ENCODE peak calls at places on chromosomes 11 and 22, in seven cellular contexts. S is left ventricle myocardium inferior; G is activated naive CD4-positive, alpha-beta T cell treated with anti-CD3 and anti-CD28 coated beads, Interleukin-2, amount 50 U/mL, for 16 hours; W is glutamatergic neuron; I is activated CD4-positive, CD25-positive, alpha-beta regulatory T cell; Y is COLO829; R is activated CD4-positive, alpha-beta T cell treated with anti-CD3 and anti-CD28 coated beads, Interleukin-2, amount 50 U/mL, for 24 hours. A is an unnamed sample.

GRCh38 chr22:20299736-20300136 is 20.1 kb downstream of the DGCR6L start:
- DNase-seq in Y (no peak), S (peak), I (no peak), G (no peak), R (no peak), W (no peak), A (no peak)

GRCh38 chr11:21675049-21675616 is 517.8 kb upstream of the ANO5 start:
- DNase-seq in R (no peak), Y (no peak), G (no peak), S (no peak), I (no peak), W (no peak), A (no peak)

GRCh38 chr11:17814546-17814945 is 80.0 kb downstream of the KCNC1 start:
- DNase-seq in R (no peak), I (no peak), W (no peak), G (no peak), S (no peak), Y (no peak), A (no peak)

GRCh38 chr11:14015711-14016110 is 53.2 kb downstream of the SPON1 start:
- DNase-seq in G (no peak), I (no peak), S (no peak), W (no peak), R (no peak), Y (no peak), A (peak)

GRCh38 chr22:38296372-38296771 is 20.9 kb downstream of the CSNK1E start:
- DNase-seq in R (no peak), S (no peak), G (no peak), W (no peak), Y (no peak), I (no peak), A (no peak)

GRCh38 chr22:21593406-21594232 is 26.1 kb downstream of the UBE2L3 start:
- DNase-seq in S (peak), R (no peak), G (no peak), W (peak), Y (no peak), I (no peak), A (peak)

GRCh38 chr11:28514391-28514790 is 406.2 kb downstream of the METTL15 start:
- DNase-seq in Y (no peak), W (no peak), R (no peak), S (no peak), G (no peak), I (no peak), A (no peak)

GRCh38 chr22:17057959-17058814 is 26.6 kb upstream of the IL17RA start:
- DNase-seq in S (no peak), G (peak), Y (peak), W (peak), R (peak), I (peak), A (peak)

GRCh38 chr11:20026629-20027545 is 133.4 kb downstream of the DBX1 start:
- DNase-seq in Y (no peak), S (no peak), W (peak), R (no peak), G (no peak), I (no peak), A (peak)

GRCh38 chr11:85109141-85109540 is 518.0 kb downstream of the DLG2 start:
- DNase-seq in Y (no peak), W (no peak), G (no peak), I (no peak), S (no peak), R (no peak), A (no peak)

GRCh38 chr22:45549739-45550138 is 47.1 kb downstream of the FBLN1 start:
- DNase-seq in I (no peak), R (no peak), W (no peak), S (no peak), G (no peak), Y (no peak), A (no peak)

GRCh38 chr11:93039841-93040240 is 70.4 kb downstream of the MTNR1B start:
- DNase-seq in R (no peak), G (no peak), S (no peak), W (no peak), Y (no peak), I (no peak), A (no peak)

GRCh38 chr11:56917708-56918450 is 70.8 kb upstream of the OR5AK2 start:
- DNase-seq in Y (no peak), I (no peak), S (no peak), R (no peak), W (no peak), G (no peak), A (no peak)

GRCh38 chr11:63492441-63492840 is 1.5 kb upstream of the PLAAT5 start:
- DNase-seq in G (no peak), Y (no peak), I (no peak), S (no peak), W (no peak), R (no peak), A (no peak)

GRCh38 chr22:50340157-50340879 is 2.8 kb upstream of the PPP6R2 start:
- DNase-seq in S (no peak), Y (no peak), G (no peak), R (no peak), W (peak), I (no peak), A (no peak)

GRCh38 chr22:19779011-19779421 is 18.4 kb downstream of the TBX1 start:
- DNase-seq in I (no peak), S (no peak), R (no peak), W (no peak), G (peak), Y (no peak), A (no peak)

GRCh38 chr22:32531955-32532818 is 57.6 kb downstream of the FBXO7 start:
- DNase-seq in S (peak), R (no peak), I (no peak), G (no peak), Y (peak), W (peak), A (peak)

GRCh38 chr22:25358421-25359170 is 139.2 kb downstream of the CRYBB2 start:
- DNase-seq in W (peak), R (no peak), S (no peak), Y (no peak), G (no peak), I (no peak), A (no peak)

GRCh38 chr11:2178906-2179494 is 7.4 kb upstream of the TH start:
- DNase-seq in G (no peak), Y (no peak), I (no peak), S (no peak), R (no peak), W (no peak), A (no peak)

GRCh38 chr22:47201996-47202818 is 439.8 kb downstream of the TBC1D22A start:
- DNase-seq in W (no peak), Y (no peak), R (no peak), S (no peak), G (no peak), I (no peak), A (no peak)

GRCh38 chr22:42080287-42080686 is 787 bp downstream of the SMDT1 start:
- DNase-seq in I (no peak), S (no peak), W (no peak), R (no peak), G (no peak), Y (no peak), A (no peak)

GRCh38 chr22:20080776-20081654 is 974 bp downstream of the DGCR8 start:
- DNase-seq in I (no peak), S (no peak), R (no peak), Y (peak), G (no peak), W (peak), A (peak)

GRCh38 chr11:119370486-119371046 is 10.9 kb downstream of the USP2 start:
- DNase-seq in Y (no peak), G (no peak), R (no peak), I (no peak), S (peak), W (no peak), A (peak)

GRCh38 chr11:118156531-118157185 is 4.0 kb upstream of the SCN4B start:
- DNase-seq in I (no peak), S (no peak), W (no peak), G (no peak), R (no peak), Y (no peak), A (peak)

GRCh38 chr11:45662096-45662664 is 3.2 kb downstream of the CHST1 start:
- DNase-seq in I (no peak), Y (no peak), W (peak), G (no peak), R (no peak), S (no peak), A (no peak)

GRCh38 chr11:132674161-132674560 is 858.1 kb downstream of the OPCML start:
- DNase-seq in S (no peak), G (no peak), Y (no peak), I (no peak), R (no peak), W (no peak), A (no peak)

GRCh38 chr11:108945341-108945740 is 280.5 kb downstream of the DDX10 start:
- DNase-seq in I (no peak), G (no peak), W (no peak), S (no peak), Y (no peak), R (no peak), A (no peak)

GRCh38 chr11:70281114-70281729 is 10.7 kb downstream of the PPFIA1 start:
- DNase-seq in W (no peak), Y (no peak), G (no peak), S (peak), I (no peak), R (no peak), A (no peak)

GRCh38 chr11:119885067-119885466 is 156.1 kb upstream of the NECTIN1 start:
- DNase-seq in S (no peak), Y (no peak), G (no peak), W (no peak), R (no peak), I (no peak), A (no peak)

GRCh38 chr22:50012201-50013181 is at the start of gene IL17REL:
- DNase-seq in G (peak), Y (no peak), W (no peak), R (no peak), I (no peak), S (peak), A (peak)

GRCh38 chr22:20438678-20439492 is 1.3 kb upstream of the SCARF2 start:
- DNase-seq in R (no peak), G (no peak), W (no peak), S (no peak), I (no peak), Y (no peak), A (peak)

GRCh38 chr22:30425616-30426394 is at the start of gene MTFP1:
- DNase-seq in S (peak), I (no peak), R (peak), G (peak), Y (peak), W (peak), A (peak)

GRCh38 chr11:33942954-33943353 is 51.1 kb upstream of the LMO2 start:
- DNase-seq in I (no peak), G (no peak), R (no peak), Y (peak), W (no peak), S (peak), A (no peak)

GRCh38 chr22:43060213-43060612 is 29.0 kb downstream of the TTLL1 start:
- DNase-seq in G (peak), W (peak), S (no peak), I (no peak), Y (peak), R (no peak), A (peak)

GRCh38 chr22:47089796-47090460 is 327.5 kb downstream of the TBC1D22A start:
- DNase-seq in G (no peak), S (no peak), I (no peak), R (no peak), Y (no peak), W (no peak), A (no peak)

A was measured in H9.